ENCODE peak calls at places on chromosome 10, in nine cellular contexts. T is colonic mucosa, E is fibroblast of mammary gland, Z is HFF-Myc, P is GM13977, O is endothelial cell of umbilical vein, Y is choroid plexus epithelial cell, K is transverse colon, F is lung. I is an unnamed sample.

GRCh38 chr10:118567701-118568248 is 27.7 kb downstream of the PRLHR start:
- DNase-seq in T (no peak), E (no peak), Z (no peak), P (no peak), O (no peak), Y (no peak), K (no peak), F (peak), I (no peak)

GRCh38 chr10:79409038-79410035 is 36.1 kb downstream of the ZCCHC24 start:
- DNase-seq in T (no peak), E (no peak), Z (no peak), P (no peak), O (no peak), Y (no peak), K (no peak), F (no peak), I (no peak)

GRCh38 chr10:6049031-6049400 is 13.2 kb downstream of the IL2RA start:
- DNase-seq in T (peak), E (no peak), Z (no peak), P (no peak), O (no peak), Y (no peak), K (no peak), F (no peak), I (no peak)

GRCh38 chr10:33032354-33033254 is 74.6 kb upstream of the ITGB1 start:
- DNase-seq in T (no peak), E (peak), Z (peak), P (no peak), O (peak), Y (peak), K (no peak), F (no peak), I (peak)

GRCh38 chr10:131685576-131685975 is 215.2 kb upstream of the PPP2R2D start:
- DNase-seq in T (no peak), E (no peak), Z (no peak), P (no peak), O (no peak), Y (no peak), K (no peak), F (no peak), I (peak)

GRCh38 chr10:100346351-100346764 is 675 bp upstream of the SCD start:
- DNase-seq in T (peak), E (peak), Z (no peak), P (peak), O (peak), Y (peak), K (peak), F (peak), I (peak)

GRCh38 chr10:8396675-8397074 is 342.2 kb downstream of the GATA3 start:
- DNase-seq in T (no peak), E (no peak), Z (no peak), P (no peak), O (no peak), Y (peak), K (no peak), F (no peak), I (no peak)

GRCh38 chr10:79293841-79294705 is 53.2 kb upstream of the PPIF start:
- DNase-seq in T (no peak), E (peak), Z (no peak), P (no peak), O (peak), Y (peak), K (peak), F (peak), I (peak)

GRCh38 chr10:79046991-79047874 is 21.5 kb upstream of the ZMIZ1 start:
- DNase-seq in T (no peak), E (no peak), Z (no peak), P (no peak), O (no peak), Y (no peak), K (no peak), F (no peak), I (no peak)

GRCh38 chr10:127151981-127152699 is 44.3 kb downstream of the INSYN2A start:
- DNase-seq in T (no peak), E (peak), Z (no peak), P (no peak), O (no peak), Y (peak), K (no peak), F (peak), I (peak)

GRCh38 chr10:119219747-119220320 is 12.5 kb downstream of the GRK5 start:
- DNase-seq in T (no peak), E (peak), Z (no peak), P (no peak), O (no peak), Y (no peak), K (no peak), F (no peak), I (no peak)

GRCh38 chr10:25808372-25808771 is 125.7 kb upstream of the MYO3A start:
- DNase-seq in T (no peak), E (no peak), Z (no peak), P (no peak), O (no peak), Y (no peak), K (no peak), F (no peak), I (no peak)

GRCh38 chr10:95434583-95434982 is 126.6 kb downstream of the SORBS1 start:
- DNase-seq in T (no peak), E (no peak), Z (no peak), P (no peak), O (peak), Y (no peak), K (no peak), F (no peak), I (no peak)

GRCh38 chr10:80767940-80768339 is 230.2 kb downstream of the SH2D4B start:
- DNase-seq in T (no peak), E (no peak), Z (no peak), P (no peak), O (no peak), Y (no peak), K (no peak), F (no peak), I (no peak)

GRCh38 chr10:5142199-5142598 is 42.8 kb downstream of the AKR1C8 start:
- DNase-seq in T (no peak), E (no peak), Z (no peak), P (no peak), O (no peak), Y (no peak), K (no peak), F (no peak), I (no peak)

GRCh38 chr10:71754562-71754961 is 18.8 kb downstream of the VSIR start:
- DNase-seq in T (no peak), E (no peak), Z (no peak), P (no peak), O (no peak), Y (no peak), K (no peak), F (no peak), I (no peak)

GRCh38 chr10:33638401-33638800 is 303.9 kb upstream of the NRP1 start:
- DNase-seq in T (no peak), E (no peak), Z (no peak), P (no peak), O (no peak), Y (no peak), K (no peak), F (no peak), I (no peak)

GRCh38 chr10:6009159-6009558 is 31.8 kb upstream of the IL15RA start:
- DNase-seq in T (no peak), E (peak), Z (no peak), P (no peak), O (no peak), Y (peak), K (no peak), F (no peak), I (peak)

GRCh38 chr10:118034755-118035154 is 12.0 kb downstream of the RAB11FIP2 start:
- DNase-seq in T (no peak), E (no peak), Z (no peak), P (no peak), O (no peak), Y (no peak), K (no peak), F (no peak), I (no peak)

GRCh38 chr10:5968037-5968680 is 9.2 kb downstream of the IL15RA start:
- DNase-seq in T (peak), E (no peak), Z (no peak), P (no peak), O (no peak), Y (no peak), K (no peak), F (no peak), I (no peak)

GRCh38 chr10:53839437-53840039 is 961.5 kb downstream of the PCDH15 start:
- DNase-seq in T (no peak), E (peak), Z (no peak), P (no peak), O (peak), Y (peak), K (no peak), F (no peak), I (peak)
- TF ChIP-seq CTCF in T (peak), E (peak), Z (no peak), P (peak), O (peak), Y (peak), K (peak), F (no peak), I (peak)

DNA sequence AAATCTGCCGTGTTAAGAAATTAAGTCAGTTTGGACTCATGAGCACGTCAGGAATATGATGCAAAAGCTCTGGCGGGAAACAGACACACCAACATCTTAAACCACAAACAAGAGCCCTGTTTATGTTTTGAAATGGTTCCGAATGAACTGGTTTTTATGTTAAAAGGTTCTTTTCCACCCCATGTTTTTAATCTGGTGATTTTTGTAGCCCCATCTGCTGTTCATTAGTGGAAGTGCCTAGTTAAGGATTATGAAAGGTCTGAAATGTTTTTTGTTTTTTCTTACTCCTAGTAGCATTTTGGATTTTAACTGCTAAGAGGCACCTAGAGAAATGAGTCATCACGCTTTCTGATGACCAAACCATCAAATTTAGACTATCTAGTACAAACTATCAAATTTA is 404.1 kb upstream of the MKI67 start:
- DNase-seq in T (no peak), E (peak), Z (no peak), P (peak), O (no peak), Y (peak), K (no peak), F (no peak), I (peak)
- TF ChIP-seq CTCF in T (peak), E (peak), Z (no peak), P (peak), O (no peak), Y (peak), K (peak), F (no peak), I (peak)

GRCh38 chr10:124532788-124533187 is 71.2 kb downstream of the LHPP start:
- DNase-seq in T (no peak), E (no peak), Z (no peak), P (no peak), O (no peak), Y (no peak), K (no peak), F (no peak), I (no peak)

GRCh38 chr10:124535731-124536495 is 74.3 kb downstream of the LHPP start:
- DNase-seq in T (no peak), E (no peak), Z (no peak), P (peak), O (no peak), Y (no peak), K (no peak), F (no peak), I (no peak)

GRCh38 chr10:124534821-124535601 is 73.4 kb downstream of the LHPP start:
- DNase-seq in T (no peak), E (no peak), Z (no peak), P (no peak), O (no peak), Y (no peak), K (no peak), F (no peak), I (no peak)

GRCh38 chr10:124533266-124533665 is 71.6 kb downstream of the LHPP start:
- DNase-seq in T (no peak), E (no peak), Z (no peak), P (no peak), O (no peak), Y (no peak), K (no peak), F (no peak), I (no peak)

DNA sequence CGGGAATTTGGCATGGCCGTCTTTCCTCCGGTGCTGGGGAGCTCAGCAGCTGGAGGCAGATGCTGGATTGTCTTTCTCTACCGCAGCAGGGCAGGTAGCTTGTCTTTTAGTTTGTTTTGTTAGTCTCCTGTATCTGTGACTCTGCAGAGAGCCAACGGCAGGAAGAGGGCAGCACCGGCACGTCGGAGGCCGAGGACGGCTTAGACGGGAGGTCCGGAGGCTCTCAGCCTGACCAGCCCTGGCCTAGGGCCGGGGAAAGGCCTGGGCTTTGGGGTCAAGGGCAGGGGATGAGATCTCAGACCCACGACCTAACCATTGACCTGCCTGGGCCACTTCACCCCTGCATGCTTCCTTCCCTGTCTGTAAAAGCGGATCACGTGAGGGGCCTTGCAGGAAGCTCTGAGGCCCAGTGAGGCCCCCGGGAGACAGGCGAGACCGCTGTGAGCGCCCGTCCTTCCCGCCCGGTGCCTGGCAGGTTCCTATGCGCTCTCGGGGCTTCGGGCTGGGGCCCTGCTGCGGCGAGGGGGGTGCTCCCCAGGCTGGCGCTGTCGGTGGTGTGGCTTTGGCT is 72.7 kb downstream of the LHPP start:
- DNase-seq in T (no peak), E (peak), Z (no peak), P (peak), O (no peak), Y (peak), K (peak), F (peak), I (no peak)
- TF ChIP-seq CTCF in T (no peak), E (peak), Z (peak), P (peak), O (peak), Y (peak), K (peak), F (peak), I (no peak)

DNA sequence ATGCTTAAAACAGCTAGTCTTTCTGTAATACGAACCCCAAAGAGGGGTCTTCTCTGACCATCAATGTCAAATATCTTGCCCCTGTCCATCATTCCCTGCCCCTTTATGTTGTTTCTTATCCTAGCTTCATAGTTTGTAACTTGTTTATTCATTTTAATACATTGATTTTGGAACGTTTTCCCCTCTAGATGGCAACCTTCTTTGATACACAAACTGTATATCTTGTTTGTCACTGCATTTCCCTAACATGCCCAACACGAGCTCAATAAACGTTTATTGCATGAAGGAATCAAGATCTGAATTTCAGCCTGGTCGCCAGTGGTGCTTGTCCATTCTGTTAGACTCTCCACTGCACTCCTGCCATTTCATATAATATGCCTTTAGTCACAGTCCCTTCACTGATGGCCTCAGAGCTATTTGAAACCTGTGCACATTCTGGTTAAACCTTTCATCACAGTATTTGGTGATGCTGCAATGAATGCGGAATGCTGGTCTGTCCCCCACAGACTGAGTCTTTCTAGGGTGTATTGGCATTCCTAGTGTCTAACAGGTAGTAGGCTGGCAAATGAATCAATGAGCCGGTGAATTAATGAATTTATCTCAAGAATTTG is 55.0 kb upstream of the FRMD4A start:
- DNase-seq in T (no peak), E (peak), Z (no peak), P (no peak), O (no peak), Y (peak), K (no peak), F (no peak), I (peak)
- TF ChIP-seq CTCF in T (no peak), E (peak), Z (peak), P (no peak), O (no peak), Y (peak), K (no peak), F (no peak), I (no peak)